ENCODE peak calls at places on chromosomes 2 and 18, in seven cellular contexts. D is Peyer's patch; S is mammary epithelial cell; X is SJSA1; Q is CD8-positive, alpha-beta memory T cell; E is astrocyte; B is CD8-positive, alpha-beta T cell. Y is an unnamed sample. For H3K36me3, the result is how much of the 10 kb centered on the place peaks cover.

GRCh38 chr2:197952540-197953202 is 148.3 kb downstream of the PLCL1 start:
- DNase-seq in B (no peak), E (no peak), X (no peak), S (no peak), Q (no peak), D (no peak), Y (no peak)

GRCh38 chr2:100878000-100878786 is 58.3 kb downstream of the NPAS2 start:
- DNase-seq in X (no peak), S (no peak), Q (no peak), B (no peak), E (no peak), D (no peak), Y (no peak)

GRCh38 chr2:201432551-201433388 is 18.5 kb downstream of the TRAK2 start:
- DNase-seq in S (no peak), B (no peak), Q (no peak), X (no peak), D (no peak), E (peak), Y (no peak)

GRCh38 chr2:54081574-54081973 is 33.8 kb upstream of the ACYP2 start:
- DNase-seq in D (no peak), S (peak), E (peak), X (no peak), B (no peak), Q (no peak), Y (peak)

GRCh38 chr18:2304378-2305175 is 266.7 kb downstream of the METTL4 start:
- DNase-seq in S (peak), E (peak), B (no peak), D (no peak), Q (no peak), X (no peak), Y (no peak)

GRCh38 chr18:12837747-12838146 is 46.3 kb downstream of the PTPN2 start:
- DNase-seq in Q (no peak), E (peak), S (peak), D (no peak), X (no peak), B (no peak), Y (no peak)

GRCh38 chr18:80126797-80127196 is 17.7 kb downstream of the ADNP2 start:
- DNase-seq in B (peak), Q (no peak), D (no peak), E (no peak), X (no peak), S (no peak), Y (no peak)

GRCh38 chr2:109463891-109464290 is 149.9 kb downstream of the SEPTIN10 start:
- DNase-seq in B (no peak), X (no peak), Q (no peak), D (no peak), E (no peak), S (no peak), Y (no peak)

GRCh38 chr18:35409921-35410320 is 32.8 kb upstream of the ZNF396 start:
- DNase-seq in D (no peak), E (no peak), X (no peak), S (peak), B (no peak), Q (no peak), Y (no peak)

GRCh38 chr2:170236639-170237037 is 58.7 kb downstream of the MYO3B start:
- DNase-seq in X (no peak), E (no peak), B (no peak), D (no peak), S (no peak), Q (no peak), Y (no peak)

GRCh38 chr2:60334610-60335009 is 218.8 kb downstream of the BCL11A start:
- DNase-seq in Q (no peak), D (no peak), E (no peak), S (no peak), X (peak), B (no peak), Y (no peak)

GRCh38 chr2:218407717-218408116 is 8.0 kb downstream of the CTDSP1 start:
- DNase-seq in B (no peak), X (no peak), Q (no peak), D (peak), E (no peak), S (no peak), Y (no peak)

GRCh38 chr2:36706021-36706328 is 9.5 kb downstream of the VIT start:
- DNase-seq in E (no peak), B (no peak), D (no peak), X (no peak), S (no peak), Q (no peak), Y (no peak)

GRCh38 chr2:234917245-234917975 is 34.4 kb upstream of the SH3BP4 start:
- DNase-seq in S (no peak), X (peak), E (peak), B (no peak), D (no peak), Q (no peak), Y (no peak)

GRCh38 chr2:44952143-44952805 is 10.8 kb downstream of the SIX3 start:
- DNase-seq in E (no peak), S (peak), D (no peak), X (no peak), Q (no peak), B (no peak), Y (peak)

GRCh38 chr2:213995400-213996105 is 415.3 kb upstream of the VWC2L start:
- DNase-seq in E (peak), S (peak), X (peak), D (no peak), B (no peak), Q (no peak), Y (no peak)

GRCh38 chr2:54657664-54658083 is 65.8 kb upstream of the EML6 start:
- DNase-seq in S (no peak), D (no peak), E (no peak), Q (no peak), X (no peak), B (peak), Y (peak)

GRCh38 chr2:25808006-25808383 is 70.3 kb downstream of the ASXL2 start:
- DNase-seq in E (peak), X (no peak), S (peak), B (no peak), D (no peak), Q (no peak), Y (no peak)

GRCh38 chr2:143433158-143433557 is 303.9 kb downstream of the ARHGAP15 start:
- DNase-seq in X (no peak), Q (no peak), D (no peak), E (no peak), B (no peak), S (no peak), Y (no peak)

GRCh38 chr2:96143848-96144480 is 1.3 kb downstream of the DUSP2 start:
- DNase-seq in B (peak), D (peak), X (no peak), E (no peak), S (no peak), Q (peak), Y (no peak)

GRCh38 chr18:903703-904102 is 968 bp upstream of the ADCYAP1 start:
- DNase-seq in B (peak), Q (no peak), X (no peak), E (peak), D (no peak), S (peak), Y (no peak)

GRCh38 chr2:17719562-17720371 is 33.8 kb downstream of the SMC6 start:
- DNase-seq in S (peak), B (no peak), D (no peak), X (no peak), E (peak), Q (no peak), Y (peak)

GRCh38 chr2:225400060-225400511 is 576 bp downstream of the NYAP2 start:
- DNase-seq in S (peak), B (no peak), D (no peak), E (peak), X (no peak), Q (no peak), Y (peak)

GRCh38 chr2:102698369-102699111 is 63.3 kb upstream of the TMEM182 start:
- DNase-seq in D (peak), B (no peak), S (peak), E (no peak), Q (no peak), X (no peak), Y (no peak)

GRCh38 chr2:176104338-176105077 is 2.6 kb upstream of the HOXD11 start:
- DNase-seq in Q (no peak), B (no peak), X (no peak), E (no peak), S (no peak), D (peak), Y (no peak)

DNA sequence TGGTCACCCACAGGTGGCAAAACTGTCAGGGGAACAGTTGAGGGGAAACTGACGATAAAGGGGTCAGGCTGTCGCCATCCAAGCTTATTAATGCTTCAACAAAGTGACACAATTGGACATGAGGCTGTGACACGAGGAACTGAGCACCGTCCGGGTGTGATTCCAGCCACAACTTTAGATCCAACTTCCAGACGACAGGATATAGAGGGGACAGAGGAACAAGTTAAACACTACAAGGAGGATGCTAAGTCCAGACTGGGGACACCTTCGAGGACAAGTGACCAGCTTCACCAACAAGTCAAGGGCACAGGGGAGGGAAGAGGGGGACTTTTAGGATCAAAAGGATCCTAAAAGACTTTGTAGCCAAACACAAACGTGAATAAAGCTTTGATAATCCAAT is 23.8 kb downstream of the BOK start:
- DNase-seq in D (no peak), X (no peak), S (no peak), E (no peak), B (no peak), Q (no peak), Y (no peak)
- H3K36me3 ChIP-seq in D (under half), X (half or more), S (under half), E (under half), B (under half), Q (under half), Y (under half)

GRCh38 chr2:230000118-230000841 is 68.4 kb downstream of the SLC16A14 start:
- DNase-seq in D (no peak), E (no peak), X (no peak), Q (no peak), S (no peak), B (no peak), Y (no peak)
- H3K36me3 ChIP-seq in D (under half), E (under half), X (under half), Q (under half), S (under half), B (under half), Y (under half)

DNA sequence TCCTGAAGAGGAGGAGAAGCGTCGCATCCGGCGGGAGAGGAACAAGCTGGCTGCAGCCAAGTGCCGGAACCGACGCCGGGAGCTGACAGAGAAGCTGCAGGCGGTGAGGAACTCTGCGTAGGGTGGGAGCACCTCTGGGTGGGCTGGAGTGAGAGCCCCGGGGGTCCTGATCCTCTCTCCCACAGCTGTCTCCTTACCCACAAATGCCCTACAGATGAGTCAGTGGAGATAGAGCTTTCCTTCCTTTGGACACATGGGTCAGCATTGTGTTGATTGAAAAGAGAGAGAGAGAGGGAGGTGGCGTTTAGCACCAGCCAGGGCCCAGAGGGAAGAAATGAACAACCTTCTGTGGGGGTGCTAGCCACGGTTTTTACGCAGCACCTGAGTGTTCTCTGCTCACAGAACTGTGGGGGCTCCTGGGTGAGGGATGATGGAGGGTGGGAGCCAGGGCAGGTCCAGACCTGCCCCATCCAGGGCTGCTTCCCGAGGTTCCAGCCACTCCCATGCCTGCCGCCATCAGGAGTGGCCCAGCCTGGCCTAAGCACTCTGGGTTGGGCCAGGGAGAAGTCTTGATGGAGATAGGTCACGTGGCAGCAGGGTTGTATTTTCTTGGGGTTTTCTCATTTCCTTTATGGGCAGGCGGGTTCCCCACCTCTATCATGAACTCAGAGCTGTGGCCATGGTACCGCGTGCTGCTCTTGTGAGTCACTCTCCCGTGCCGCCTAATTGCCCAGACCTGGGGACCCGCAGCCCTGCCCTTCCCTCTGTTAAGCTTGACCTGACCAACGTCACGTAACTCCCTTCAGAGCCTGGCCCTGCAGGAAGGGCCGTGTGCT is 16.3 kb downstream of the FOSL2 start:
- DNase-seq in Q (peak), S (peak), X (peak), D (peak), E (peak), B (peak), Y (no peak)
- H3K36me3 ChIP-seq in Q (under half), S (half or more), X (half or more), D (under half), E (half or more), B (under half), Y (under half)

GRCh38 chr2:215392164-215392563 is 43.7 kb downstream of the FN1 start:
- DNase-seq in Q (no peak), B (no peak), X (no peak), S (no peak), E (no peak), D (no peak), Y (no peak)
- H3K36me3 ChIP-seq in Q (under half), B (under half), X (half or more), S (half or more), E (half or more), D (under half), Y (under half)

DNA sequence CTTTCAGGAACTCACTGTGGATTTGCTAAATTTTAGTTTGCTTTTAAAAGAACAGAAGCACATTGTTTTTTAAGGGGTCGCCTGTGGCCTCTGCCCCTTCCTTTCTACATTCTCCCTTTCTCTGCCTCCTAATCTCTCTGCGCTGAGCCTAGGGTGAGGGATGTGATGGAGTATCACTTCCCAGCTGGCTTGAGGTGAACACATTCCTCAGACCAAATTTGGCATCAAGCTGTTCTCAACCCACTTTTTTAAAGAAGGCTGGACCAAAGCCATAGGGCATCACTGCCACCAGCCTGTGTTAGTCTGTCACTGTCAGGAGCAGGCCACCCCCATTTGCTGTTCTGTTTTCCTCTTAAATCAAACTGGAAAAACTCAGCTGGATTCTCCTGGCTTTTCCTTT is 27.4 kb downstream of the EIF4E2 start:
- DNase-seq in D (no peak), Q (no peak), S (no peak), X (no peak), B (no peak), E (no peak), Y (no peak)
- H3K36me3 ChIP-seq in D (under half), Q (under half), S (under half), X (half or more), B (under half), E (under half), Y (under half)

Y was measured in MM.1S.